ENCODE peak calls at places on chromosomes 11 and 22, in six cellular contexts. B is Caco-2, I is omental fat pad, G is tibial nerve, S is astrocyte of the spinal cord, Q is stomach. P is an unnamed sample.

GRCh38 chr11:80255021-80255420 is 814.2 kb upstream of the TENM4 start:
- DNase-seq in B (no peak), G (no peak), S (no peak), I (no peak), Q (no peak), P (no peak)

GRCh38 chr22:49882519-49883293 is 29.1 kb downstream of the ZBED4 start:
- DNase-seq in G (no peak), B (no peak), I (no peak), S (peak), Q (no peak), P (no peak)

GRCh38 chr11:86671386-86672006 is 920 bp downstream of the ME3 start:
- DNase-seq in Q (peak), S (peak), G (peak), B (peak), I (peak), P (peak)

GRCh38 chr22:35703861-35704584 is 13.6 kb upstream of the APOL5 start:
- DNase-seq in I (no peak), G (no peak), Q (no peak), B (no peak), S (peak), P (no peak)

GRCh38 chr11:29623144-29623722 is 393.6 kb downstream of the KCNA4 start:
- DNase-seq in B (no peak), S (no peak), I (no peak), Q (no peak), G (no peak), P (peak)

GRCh38 chr11:9735236-9735635 is 71.4 kb downstream of the SWAP70 start:
- DNase-seq in S (no peak), B (no peak), I (no peak), G (no peak), Q (no peak), P (no peak)

GRCh38 chr11:134270250-134270714 is 5.9 kb upstream of the GLB1L3 start:
- DNase-seq in B (no peak), Q (no peak), S (no peak), I (no peak), G (no peak), P (no peak)

GRCh38 chr11:108037211-108037610 is 28.5 kb downstream of the CUL5 start:
- DNase-seq in S (no peak), G (no peak), I (no peak), B (no peak), Q (no peak), P (no peak)

GRCh38 chr11:118476676-118477075 is 40.4 kb downstream of the KMT2A start:
- DNase-seq in G (no peak), S (no peak), I (no peak), B (no peak), Q (no peak), P (no peak)

GRCh38 chr11:63613517-63614135 is 607 bp downstream of the PLAAT3 start:
- DNase-seq in G (peak), B (peak), Q (peak), I (peak), S (peak), P (peak)

DNA sequence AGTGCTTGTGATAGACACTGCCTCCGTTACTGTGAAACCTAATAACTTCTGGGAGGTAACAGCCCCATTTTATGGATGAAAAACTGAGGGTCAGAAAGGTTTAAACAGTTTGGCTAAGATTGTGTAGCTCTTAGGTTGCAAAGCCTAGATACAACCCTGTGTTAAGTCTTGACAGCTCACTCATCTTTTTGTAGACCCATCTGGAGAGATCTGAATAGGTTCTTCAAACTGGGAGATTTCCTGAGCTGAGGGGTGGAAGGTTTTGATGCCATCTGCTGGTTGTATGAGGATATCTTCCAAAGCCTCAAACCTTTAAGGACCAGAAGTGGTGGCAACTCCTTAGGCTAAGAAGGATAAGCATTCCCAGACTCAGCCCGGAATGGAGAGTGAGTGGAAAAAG is 8.3 kb downstream of the YPEL4 start:
- DNase-seq in S (peak), B (no peak), I (no peak), Q (no peak), G (no peak), P (no peak)
- TF ChIP-seq CTCF in S (peak), B (no peak), I (no peak), Q (peak), G (peak), P (no peak)

DNA sequence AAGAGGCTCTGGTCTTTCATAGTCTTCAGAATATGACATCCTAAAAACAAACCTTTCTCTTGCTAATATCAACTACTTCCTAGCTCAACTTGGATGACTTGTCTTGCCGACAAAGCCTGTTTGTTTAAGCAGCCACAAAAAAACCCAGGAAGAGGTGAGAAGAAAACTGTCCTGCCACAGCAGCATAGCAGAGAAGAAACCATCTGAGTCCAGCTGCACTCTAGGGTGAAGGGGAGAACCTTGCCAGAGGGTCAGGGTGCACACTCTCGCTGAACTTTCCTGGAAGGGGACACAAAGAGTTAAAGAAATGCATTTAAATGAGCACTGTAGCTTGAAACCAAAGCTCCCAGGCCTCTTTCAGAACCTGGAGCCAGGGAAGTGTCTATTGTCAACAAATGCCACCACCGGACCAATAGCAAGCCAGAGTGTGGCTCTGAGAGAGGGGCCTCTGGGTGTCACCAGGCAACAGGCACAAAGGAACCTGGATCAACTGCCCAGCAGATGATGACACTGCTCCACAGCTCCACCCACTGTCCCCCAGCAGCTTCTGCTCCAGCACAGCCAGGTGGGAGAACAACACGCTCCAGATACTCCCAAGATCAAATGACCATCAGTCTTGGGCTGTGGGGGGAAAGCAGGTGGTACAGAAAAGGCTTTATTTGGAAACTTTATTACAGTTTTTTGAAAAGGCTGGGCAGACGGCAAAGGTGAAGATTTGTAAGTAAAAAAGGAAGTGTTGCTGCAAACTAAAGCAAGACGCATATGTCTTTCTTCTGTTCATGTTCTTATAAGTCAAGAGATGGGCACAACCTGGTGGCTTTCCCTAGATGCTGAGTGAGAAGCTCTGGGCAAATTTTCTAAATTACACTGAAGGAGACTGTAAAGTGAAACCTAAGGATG is 105.7 kb downstream of the RASSF10 start:
- DNase-seq in S (no peak), G (no peak), B (peak), I (no peak), Q (peak), P (no peak)
- TF ChIP-seq CTCF in S (peak), G (no peak), B (no peak), I (no peak), Q (peak), P (no peak)

GRCh38 chr11:60625262-60625661 is 74.2 kb upstream of the MS4A8 start:
- DNase-seq in B (no peak), G (peak), S (peak), I (no peak), Q (peak), P (no peak)
- TF ChIP-seq CTCF in B (no peak), G (no peak), S (peak), I (no peak), Q (no peak), P (no peak)

GRCh38 chr11:67541198-67541597 is 18.0 kb upstream of the CABP2 start:
- DNase-seq in Q (no peak), G (no peak), S (no peak), B (no peak), I (no peak), P (no peak)
- TF ChIP-seq CTCF in Q (no peak), G (no peak), S (no peak), B (no peak), I (no peak), P (no peak)

GRCh38 chr11:689630-690029 is 5.4 kb downstream of the DEAF1 start:
- DNase-seq in Q (no peak), G (no peak), I (no peak), B (no peak), S (peak), P (no peak)
- TF ChIP-seq CTCF in Q (no peak), G (no peak), I (no peak), B (no peak), S (no peak), P (no peak)

P was measured in mesothelial cell of epicardium.